ENCODE peak calls at places on chromosome 6, in six cellular contexts. U, L, D, A, M and X are unnamed samples.

GRCh38 chr6:147390909-147391536 is 117.5 kb upstream of the SAMD5 start:
- DNase-seq in D (no peak), U (no peak), L (no peak), M (no peak), A (no peak), X (no peak)

GRCh38 chr6:3584611-3585010 is 127.8 kb upstream of the SLC22A23 start:
- DNase-seq in U (no peak), D (no peak), M (no peak), L (no peak), A (no peak), X (no peak)

GRCh38 chr6:106820412-106820852 is 154.1 kb downstream of the CD24 start:
- DNase-seq in A (no peak), L (no peak), M (no peak), D (no peak), U (no peak), X (no peak)

GRCh38 chr6:110877154-110877564 is 2.6 kb downstream of the AMD1 start:
- DNase-seq in D (no peak), A (no peak), L (no peak), M (no peak), U (no peak), X (no peak)

GRCh38 chr6:118652051-118652699 is 784 bp upstream of the CEP85L start:
- DNase-seq in M (no peak), D (no peak), U (no peak), A (peak), L (no peak), X (no peak)

GRCh38 chr6:129320892-129321291 is 389.1 kb downstream of the ARHGAP18 start:
- DNase-seq in M (no peak), U (no peak), D (no peak), L (no peak), A (no peak), X (no peak)

GRCh38 chr6:125584468-125584939 is 164.9 kb upstream of the HEY2 start:
- DNase-seq in D (no peak), M (no peak), A (no peak), L (no peak), U (peak), X (no peak)

GRCh38 chr6:42618686-42619085 is 54.9 kb downstream of the UBR2 start:
- DNase-seq in U (no peak), D (no peak), L (no peak), M (no peak), A (no peak), X (no peak)

GRCh38 chr6:157428418-157429202 is 47.6 kb downstream of the ZDHHC14 start:
- DNase-seq in M (no peak), U (no peak), D (no peak), A (no peak), L (no peak), X (no peak)

GRCh38 chr6:95209007-95209406 is 368.3 kb upstream of the MANEA start:
- DNase-seq in M (no peak), L (no peak), A (no peak), D (no peak), U (no peak), X (no peak)

GRCh38 chr6:154488276-154488627 is 22.2 kb downstream of the CNKSR3 start:
- DNase-seq in M (no peak), D (no peak), A (no peak), U (no peak), L (no peak), X (no peak)

GRCh38 chr6:35370799-35371493 is 28.6 kb downstream of the PPARD start:
- DNase-seq in A (peak), L (no peak), U (peak), D (no peak), M (no peak), X (no peak)

GRCh38 chr6:138970856-138971425 is 17.1 kb downstream of the REPS1 start:
- DNase-seq in D (no peak), A (no peak), U (no peak), L (no peak), M (no peak), X (no peak)

GRCh38 chr6:13453172-13453552 is 34.2 kb downstream of the GFOD1 start:
- DNase-seq in M (no peak), D (no peak), U (no peak), A (no peak), L (no peak), X (no peak)
- H3K27ac ChIP-seq in M (no peak), D (no peak), U (no peak), A (peak), L (no peak), X (no peak)

GRCh38 chr6:134436950-134437349 is 119.0 kb upstream of the SGK1 start:
- DNase-seq in U (no peak), M (no peak), D (no peak), A (no peak), L (no peak), X (no peak)

GRCh38 chr6:134437376-134437775 is 119.5 kb upstream of the SGK1 start:
- DNase-seq in A (no peak), U (peak), D (no peak), L (no peak), M (no peak), X (no peak)

GRCh38 chr6:134434019-134434949 is 116.4 kb upstream of the SGK1 start:
- DNase-seq in A (no peak), U (no peak), M (peak), D (no peak), L (no peak), X (no peak)

GRCh38 chr6:134436281-134436815 is 118.4 kb upstream of the SGK1 start:
- DNase-seq in A (no peak), L (no peak), M (no peak), U (peak), D (no peak), X (no peak)

GRCh38 chr6:134435814-134436280 is 117.9 kb upstream of the SGK1 start:
- DNase-seq in L (no peak), U (no peak), M (no peak), D (no peak), A (no peak), X (no peak)
- H3K4me3 ChIP-seq in L (no peak), U (no peak), M (peak), D (no peak), A (no peak), X (no peak)

DNA sequence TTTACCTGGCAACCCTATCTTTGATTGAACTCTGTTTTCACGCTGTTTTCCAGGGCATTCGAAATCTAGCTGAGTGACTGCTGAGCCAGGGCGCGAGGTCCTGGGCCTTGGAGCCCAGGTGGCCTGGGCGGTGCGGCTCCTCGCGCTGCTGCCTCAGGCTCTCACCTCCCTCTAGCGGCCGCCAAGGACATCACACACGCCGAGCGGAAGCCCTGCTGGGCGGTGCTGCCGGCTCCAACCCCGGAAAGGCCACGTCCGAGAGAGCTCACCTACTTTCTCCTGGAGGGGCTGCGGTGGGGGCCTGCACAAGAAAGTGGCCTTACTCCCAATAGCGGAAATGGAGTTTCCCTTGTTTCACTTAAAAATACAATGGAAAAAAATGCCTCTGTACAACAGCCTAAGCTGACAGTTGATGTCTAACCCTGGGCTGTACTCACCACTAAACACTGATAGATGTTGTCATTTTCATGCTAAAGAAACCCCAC is 77.7 kb downstream of the ELOVL4 start:
- DNase-seq in D (peak), M (peak), U (peak), L (peak), A (peak), X (peak)
- H3K27ac ChIP-seq in D (no peak), M (no peak), U (no peak), L (peak), A (no peak), X (no peak)

GRCh38 chr6:91142154-91142553 is 555.3 kb upstream of the MAP3K7 start:
- DNase-seq in U (no peak), D (no peak), L (no peak), M (no peak), A (no peak), X (no peak)
- H3K4me3 ChIP-seq in U (no peak), D (no peak), L (no peak), M (no peak), A (no peak), X (no peak)